ENCODE peak calls at places on chromosomes 16 and 17, in five cellular contexts. A is COLO829, C is Daoy, H is ovary, Y is fibroblast of the conjunctiva. X is an unnamed sample.

GRCh38 chr17:18185391-18185790 is 1.8 kb downstream of the ALKBH5 start:
- DNase-seq in A (no peak), C (peak; percentile 27), H (no peak), Y (no peak), X (no peak)

GRCh38 chr17:55549140-55549539 is 37.9 kb upstream of the SMIM36 start:
- DNase-seq in A (no peak), C (peak; percentile 6), H (no peak), Y (no peak), X (peak; percentile 19)

GRCh38 chr16:70463235-70463634 is 8.8 kb downstream of the FCSK start:
- DNase-seq in A (no peak), C (no peak), H (no peak), Y (no peak), X (no peak)

GRCh38 chr17:43767713-43768059 is 9.1 kb upstream of the SOST start:
- DNase-seq in A (no peak), C (no peak), H (no peak), Y (no peak), X (no peak)

GRCh38 chr17:42675348-42675983 is 1.3 kb downstream of the PLEKHH3 start:
- DNase-seq in A (no peak), C (no peak), H (peak; percentile 73), Y (no peak), X (no peak)

GRCh38 chr16:750454-750853 is 9.7 kb upstream of the CIAO3 start:
- DNase-seq in A (no peak), C (no peak), H (no peak), Y (no peak), X (no peak)

GRCh38 chr16:15031596-15031995 is 24.3 kb downstream of the NTAN1 start:
- DNase-seq in A (no peak), C (no peak), H (no peak), Y (no peak), X (no peak)

GRCh38 chr17:17934796-17935195 is 37.4 kb downstream of the TOM1L2 start:
- DNase-seq in A (no peak), C (no peak), H (no peak), Y (no peak), X (no peak)

GRCh38 chr17:8163978-8164814 is 1.4 kb upstream of the VAMP2 start:
- DNase-seq in A (no peak), C (peak; percentile 34), H (peak; percentile 83), Y (no peak), X (peak; percentile 66)

GRCh38 chr17:61106354-61106753 is 293.3 kb upstream of the TBX2 start:
- DNase-seq in A (no peak), C (no peak), H (no peak), Y (no peak), X (no peak)

GRCh38 chr17:81028506-81028858 is 6.5 kb upstream of the BAIAP2 start:
- DNase-seq in A (no peak), C (no peak), H (no peak), Y (no peak), X (no peak)

GRCh38 chr17:76968707-76969597 is 100.7 kb downstream of the MGAT5B start:
- DNase-seq in A (no peak), C (peak; percentile 73), H (no peak), Y (no peak), X (no peak)

GRCh38 chr16:11354733-11355574 is 9.7 kb downstream of the RMI2 start:
- DNase-seq in A (no peak), C (peak; percentile 29), H (peak; percentile 56), Y (peak; percentile 37), X (no peak)

GRCh38 chr17:14301279-14301760 is 439 bp downstream of the HS3ST3B1 start:
- DNase-seq in A (no peak), C (peak; percentile 57), H (no peak), Y (no peak), X (no peak)

GRCh38 chr17:18257747-18258355 is 687 bp downstream of the FLII start:
- DNase-seq in A (peak; percentile 78), C (peak; percentile 82), H (peak; percentile 68), Y (peak; percentile 34), X (peak; percentile 82)

GRCh38 chr17:46108550-46109110 is 84.6 kb downstream of the KANSL1 start:
- DNase-seq in A (no peak), C (no peak), H (no peak), Y (no peak), X (no peak)

GRCh38 chr17:37564252-37564651 is 45.0 kb downstream of the SYNRG start:
- DNase-seq in A (peak; percentile 11), C (no peak), H (no peak), Y (no peak), X (no peak)

GRCh38 chr17:51120357-51120738 is 320 bp downstream of the SPAG9 start:
- DNase-seq in A (no peak), C (peak; percentile 41), H (no peak), Y (no peak), X (no peak)

GRCh38 chr16:56354746-56355145 is 70.6 kb downstream of the AMFR start:
- DNase-seq in A (no peak), C (no peak), H (peak; percentile 16), Y (no peak), X (no peak)

GRCh38 chr16:85752511-85753420 is 1.9 kb upstream of the C16orf74 start:
- DNase-seq in A (no peak), C (peak; percentile 56), H (no peak), Y (no peak), X (no peak)

GRCh38 chr17:43608313-43608712 is 53.4 kb downstream of the MEOX1 start:
- DNase-seq in A (no peak), C (peak; percentile 49), H (no peak), Y (no peak), X (peak; percentile 80)

GRCh38 chr16:88784074-88784855 is 755 bp downstream of the PIEZO1 start:
- DNase-seq in A (no peak), C (peak; percentile 82), H (peak; percentile 79), Y (peak; percentile 74), X (peak; percentile 59)

GRCh38 chr17:38704645-38705522 is at the start of gene MLLT6:
- DNase-seq in A (peak; percentile 77), C (peak; percentile 76), H (peak; percentile 85), Y (peak; percentile 54), X (peak; percentile 68)

GRCh38 chr17:17506181-17506741 is 10.1 kb upstream of the RASD1 start:
- DNase-seq in A (no peak), C (no peak), H (no peak), Y (no peak), X (no peak)

GRCh38 chr17:21286066-21286770 is 1.7 kb downstream of the MAP2K3 start:
- DNase-seq in A (peak; percentile 88), C (peak; percentile 98), H (peak; percentile 77), Y (peak; percentile 95), X (peak; percentile 96)

GRCh38 chr17:44552361-44552760 is 4.9 kb upstream of the FZD2 start:
- DNase-seq in A (no peak), C (no peak), H (no peak), Y (no peak), X (no peak)

GRCh38 chr16:28537076-28537475 is 1.7 kb downstream of the NUPR1 start:
- DNase-seq in A (no peak), C (no peak), H (no peak), Y (no peak), X (no peak)

GRCh38 chr17:83028851-83029250 is 50.6 kb upstream of the METRNL start:
- DNase-seq in A (no peak), C (no peak), H (no peak), Y (no peak), X (no peak)

GRCh38 chr17:43369986-43370385 is 28.8 kb upstream of the ARL4D start:
- DNase-seq in A (no peak), C (no peak), H (no peak), Y (no peak), X (no peak)

GRCh38 chr17:9313346-9313745 is 262.3 kb downstream of the STX8 start:
- DNase-seq in A (no peak), C (no peak), H (no peak), Y (no peak), X (no peak)

X was measured in A172.